ENCODE peak calls at places on chromosomes 1 and 21, in eight cellular contexts. W is Peyer's patch, B is NT2/D1, Z is suprapubic skin, N is Karpas-422, K is stomach, L is thyroid gland, A is heart right ventricle. V is an unnamed sample. For H3K36me3 and H3K4me1, the result is how much of the 10 kb centered on the place peaks cover.

GRCh38 chr1:16115468-16116363 is 40.2 kb downstream of the EPHA2 start:
- DNase-seq in Z (no peak), L (no peak), A (no peak), N (no peak), B (no peak), K (no peak), W (peak), V (no peak)

GRCh38 chr1:94753171-94753972 is 66.8 kb upstream of the SLC44A3 start:
- DNase-seq in B (no peak), W (no peak), L (peak), A (peak), N (no peak), K (peak), Z (no peak), V (no peak)

GRCh38 chr1:77796695-77797405 is 17.4 kb downstream of the MIGA1 start:
- DNase-seq in B (no peak), Z (no peak), A (no peak), W (no peak), K (no peak), N (no peak), L (no peak), V (no peak)

GRCh38 chr1:182629674-182630073 is 25.5 kb upstream of the RGS16 start:
- DNase-seq in N (no peak), B (no peak), K (no peak), Z (no peak), L (no peak), A (no peak), W (no peak), V (no peak)

GRCh38 chr1:33626801-33627200 is 154.4 kb downstream of the ZSCAN20 start:
- DNase-seq in N (no peak), K (no peak), B (no peak), W (no peak), Z (no peak), L (no peak), A (no peak), V (no peak)

GRCh38 chr1:51000160-51000559 is 30.1 kb downstream of the CDKN2C start:
- DNase-seq in K (no peak), A (no peak), B (no peak), Z (no peak), L (no peak), N (peak), W (no peak), V (no peak)

GRCh38 chr1:9586147-9586766 is 2.5 kb upstream of the TMEM201 start:
- DNase-seq in Z (no peak), B (no peak), K (no peak), A (no peak), N (no peak), W (no peak), L (no peak), V (no peak)

GRCh38 chr1:41542196-41542955 is 57.9 kb upstream of the EDN2 start:
- DNase-seq in W (no peak), Z (peak), K (no peak), B (no peak), A (no peak), N (no peak), L (no peak), V (no peak)

GRCh38 chr1:6465461-6466005 is 440 bp downstream of the TNFRSF25 start:
- DNase-seq in L (no peak), B (no peak), N (no peak), A (no peak), K (no peak), Z (no peak), W (no peak), V (no peak)

GRCh38 chr21:39911286-39911685 is 44.0 kb downstream of the PCP4 start:
- DNase-seq in W (no peak), N (peak), Z (no peak), L (peak), A (no peak), B (no peak), K (no peak), V (no peak)

GRCh38 chr1:178543291-178543609 is 30.3 kb downstream of the TEX35 start:
- DNase-seq in A (no peak), B (no peak), L (no peak), K (no peak), Z (no peak), N (peak), W (no peak), V (no peak)

GRCh38 chr21:36508948-36509347 is 29.0 kb upstream of the CLDN14 start:
- DNase-seq in N (no peak), L (no peak), B (no peak), W (no peak), A (no peak), K (no peak), Z (no peak), V (no peak)

GRCh38 chr1:59178339-59178744 is 118.6 kb upstream of the FGGY start:
- DNase-seq in W (no peak), Z (no peak), A (peak), L (peak), N (no peak), K (no peak), B (no peak), V (no peak)

GRCh38 chr1:52423771-52424170 is 19.4 kb downstream of the PRPF38A start:
- DNase-seq in B (no peak), K (no peak), A (peak), N (no peak), W (no peak), Z (no peak), L (no peak), V (no peak)

GRCh38 chr1:167668108-167668507 is 38.1 kb downstream of the RCSD1 start:
- DNase-seq in B (no peak), Z (no peak), L (no peak), K (no peak), W (no peak), A (no peak), N (peak), V (no peak)

GRCh38 chr1:246705368-246705767 is 18.8 kb upstream of the SCCPDH start:
- DNase-seq in N (peak), K (no peak), B (no peak), Z (no peak), W (no peak), A (no peak), L (no peak), V (no peak)

GRCh38 chr1:9827558-9828185 is 3.9 kb upstream of the CLSTN1 start:
- DNase-seq in N (peak), W (no peak), K (no peak), B (no peak), Z (no peak), A (no peak), L (peak), V (no peak)

GRCh38 chr1:55304306-55304705 is 89.1 kb upstream of the USP24 start:
- DNase-seq in W (no peak), A (peak), Z (no peak), L (no peak), B (peak), N (no peak), K (no peak), V (no peak)

GRCh38 chr21:25911730-25912401 is 177.1 kb downstream of the GABPA start:
- DNase-seq in A (no peak), W (peak), Z (no peak), L (peak), B (no peak), N (no peak), K (peak), V (no peak)
- H3K4me3 ChIP-seq in A (no peak), W (no peak), Z (no peak), L (no peak), B (no peak), N (no peak), K (no peak), V (peak)

GRCh38 chr1:154706851-154707250 is 98.9 kb upstream of the ADAR start:
- DNase-seq in B (no peak), K (no peak), N (no peak), Z (no peak), A (no peak), W (no peak), L (no peak), V (no peak)

GRCh38 chr1:154705544-154705943 is 97.6 kb upstream of the ADAR start:
- DNase-seq in Z (no peak), A (no peak), B (no peak), W (no peak), L (no peak), K (no peak), N (no peak), V (no peak)

GRCh38 chr1:154698320-154699096 is 90.5 kb upstream of the ADAR start:
- DNase-seq in A (no peak), B (no peak), W (no peak), N (no peak), Z (no peak), L (no peak), K (no peak), V (no peak)

GRCh38 chr1:154707901-154708514 is 100.0 kb upstream of the ADAR start:
- DNase-seq in L (no peak), K (no peak), B (no peak), A (no peak), W (no peak), Z (no peak), N (no peak), V (no peak)

DNA sequence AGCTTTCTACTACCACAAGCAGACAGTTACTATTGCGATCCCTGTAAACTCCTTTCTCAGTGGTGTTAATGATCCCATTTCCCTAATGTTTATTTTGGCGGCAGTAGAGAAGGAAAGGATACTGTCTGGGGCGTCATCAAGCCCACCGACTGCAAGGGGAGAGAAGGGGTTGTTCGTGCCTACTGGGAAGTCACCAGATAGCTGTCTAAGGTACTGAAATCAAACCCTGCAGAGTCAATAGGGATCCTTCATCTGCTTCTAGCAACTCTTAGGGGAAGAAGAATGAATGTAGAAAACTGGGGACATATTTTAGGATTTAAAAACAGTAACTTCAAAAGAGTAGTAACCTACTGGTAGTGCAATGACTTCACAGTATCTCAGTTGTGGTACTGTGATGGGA is 95.2 kb upstream of the ADAR start:
- DNase-seq in W (no peak), K (no peak), L (no peak), A (no peak), Z (no peak), B (no peak), N (no peak), V (no peak)
- H3K36me3 ChIP-seq in W (under half), K (under half), L (under half), A (under half), Z (under half), B (under half), N (under half), V (under half)

DNA sequence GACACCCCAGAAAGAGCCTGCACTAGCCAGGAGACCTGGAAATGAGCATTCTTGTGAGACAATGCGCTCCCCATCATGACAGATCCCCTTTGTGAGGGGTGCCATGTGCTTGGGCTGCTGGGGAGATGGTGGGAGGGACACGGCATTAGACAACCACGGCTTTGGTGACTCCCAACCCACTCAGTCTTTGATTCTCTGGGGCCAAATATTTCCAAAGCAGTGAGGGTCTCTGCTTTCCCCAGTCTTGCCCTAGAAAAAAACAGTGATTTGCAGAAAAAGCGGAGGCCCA is 10.2 kb downstream of the SLC45A3 start:
- DNase-seq in W (no peak), K (no peak), N (no peak), Z (no peak), A (no peak), B (no peak), L (no peak), V (no peak)
- H3K4me1 ChIP-seq in W (under half), K (under half), N (under half), Z (under half), A (under half), B (under half), L (under half), V (half or more)

DNA sequence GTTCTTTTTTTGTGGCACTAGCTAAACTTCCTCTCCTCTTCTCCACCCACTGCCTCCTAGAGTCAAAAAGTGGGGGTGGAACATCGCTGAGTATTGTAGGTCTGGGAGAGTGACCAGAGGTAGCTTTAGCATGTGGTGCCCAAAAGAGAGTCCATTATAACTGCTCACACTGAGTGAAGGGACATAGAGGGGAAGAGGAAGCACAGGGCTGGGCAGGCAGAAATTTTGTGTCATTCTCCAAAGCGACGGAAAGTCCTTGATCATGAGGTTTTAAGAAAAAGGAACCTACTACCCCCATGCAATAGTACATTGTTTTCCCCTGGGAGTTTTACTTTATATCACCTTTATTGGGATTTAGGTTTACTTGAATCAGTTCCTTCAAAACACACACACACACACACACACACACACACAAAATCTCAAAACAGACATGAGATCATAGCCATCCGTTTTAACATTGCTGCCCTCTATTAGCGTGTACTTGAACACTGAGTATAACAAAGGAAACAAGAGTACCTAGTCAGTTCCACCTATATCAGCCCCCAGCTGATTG is 4.1 kb downstream of the CD84 start:
- DNase-seq in N (no peak), W (no peak), B (no peak), L (no peak), A (no peak), K (no peak), Z (no peak), V (no peak)
- H3K4me3 ChIP-seq in N (no peak), W (no peak), B (no peak), L (no peak), A (no peak), K (no peak), Z (no peak), V (no peak)

GRCh38 chr1:45009296-45009865 is 1.7 kb downstream of the HECTD3 start:
- DNase-seq in K (no peak), N (no peak), L (no peak), W (no peak), Z (no peak), B (no peak), A (no peak), V (no peak)
- H3K36me3 ChIP-seq in K (half or more), N (under half), L (under half), W (under half), Z (half or more), B (half or more), A (under half), V (under half)

DNA sequence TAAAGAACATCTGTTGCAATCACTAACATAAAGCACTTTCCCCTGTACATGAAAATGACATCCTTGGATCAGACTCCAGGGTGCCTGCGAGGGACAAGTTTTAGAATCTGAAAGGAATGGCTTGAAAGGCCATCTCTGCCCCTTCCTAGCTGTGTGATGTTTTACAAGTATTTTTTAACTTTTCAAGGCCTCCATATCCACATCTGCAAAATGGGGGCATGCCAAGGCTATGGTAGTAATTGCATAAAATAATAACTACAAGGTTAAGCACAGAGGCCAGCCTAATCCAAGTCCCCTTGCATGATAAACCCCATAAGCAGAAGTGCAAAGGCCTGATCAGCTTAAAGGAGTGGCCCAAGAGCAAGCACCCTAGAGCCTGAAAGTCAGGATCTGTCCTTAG is 12.2 kb downstream of the CAPZB start:
- DNase-seq in W (no peak), K (no peak), B (no peak), L (no peak), A (no peak), N (no peak), Z (no peak), V (no peak)
- H3K4me1 ChIP-seq in W (under half), K (half or more), B (under half), L (half or more), A (half or more), N (under half), Z (half or more), V (under half)

DNA sequence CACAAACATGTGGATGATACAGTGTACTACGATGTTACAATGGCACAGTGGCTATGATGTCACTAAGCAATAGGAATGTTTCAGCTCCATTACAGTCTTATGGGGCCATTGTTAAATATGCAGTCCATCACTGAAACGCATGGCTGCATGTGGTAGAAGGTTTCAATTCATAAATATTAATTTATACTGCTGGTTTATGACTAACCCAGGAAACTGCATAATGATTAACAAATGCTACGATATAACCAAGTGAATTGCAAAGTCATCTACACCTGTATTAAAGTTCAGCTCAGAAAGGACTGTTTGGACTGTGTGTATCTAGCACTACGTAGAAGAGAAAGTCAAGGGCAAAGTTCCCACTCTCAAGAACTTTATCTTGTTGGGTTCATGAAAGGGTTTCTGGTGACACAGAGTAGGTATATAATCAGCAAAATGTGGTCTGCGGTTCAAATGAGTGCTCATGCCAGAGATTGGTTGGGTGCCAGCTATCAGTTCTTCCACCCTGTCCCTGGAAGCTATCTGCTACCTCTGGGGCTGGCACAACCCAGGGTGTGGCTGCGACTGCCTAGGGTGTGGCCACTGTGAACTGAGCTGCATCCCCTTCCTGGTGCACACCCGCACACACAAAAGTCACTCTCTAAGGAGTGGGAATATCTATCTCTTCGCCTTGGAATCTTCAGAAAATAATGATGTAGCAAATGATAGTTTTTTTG is 14.8 kb downstream of the MGST3 start:
- DNase-seq in A (no peak), Z (no peak), K (peak), B (no peak), N (no peak), W (peak), L (no peak), V (no peak)
- H3K4me3 ChIP-seq in A (no peak), Z (no peak), K (no peak), B (no peak), N (no peak), W (no peak), L (no peak), V (no peak)

GRCh38 chr1:43363935-43364525 is 3.8 kb downstream of the ELOVL1 start:
- DNase-seq in A (no peak), Z (no peak), L (no peak), B (no peak), K (no peak), W (no peak), N (peak), V (no peak)
- H3K36me3 ChIP-seq in A (under half), Z (half or more), L (under half), B (half or more), K (half or more), W (under half), N (under half), V (under half)

DNA sequence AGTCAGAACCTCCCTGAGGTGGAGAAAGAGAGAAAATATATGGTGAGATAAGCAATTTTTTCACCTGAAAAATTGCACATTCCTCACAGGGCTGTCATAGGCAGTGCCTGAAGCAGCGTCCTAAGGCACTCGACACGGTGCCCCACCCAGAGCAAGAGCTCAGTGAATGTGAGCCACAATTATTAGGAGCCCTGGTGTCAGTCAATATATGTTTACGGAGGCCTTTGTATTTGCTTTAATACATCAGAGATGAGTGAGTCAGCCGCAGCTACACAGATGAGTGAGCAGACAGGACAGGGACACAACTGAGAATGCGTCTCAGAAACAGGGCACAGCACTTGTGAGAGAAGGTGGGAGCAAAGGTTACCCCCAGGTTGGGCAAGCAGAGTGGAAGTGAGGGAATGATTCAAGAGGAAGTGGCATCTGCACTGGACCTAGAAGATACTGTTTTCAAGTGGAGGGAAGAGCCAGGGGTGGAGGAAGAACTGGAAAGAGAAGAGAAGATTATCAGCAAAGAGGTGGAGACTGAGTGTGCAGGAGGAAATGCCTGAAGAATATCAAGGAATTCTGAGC is 5.2 kb upstream of the PIGC start:
- DNase-seq in A (no peak), Z (no peak), B (no peak), W (peak), N (no peak), K (no peak), L (no peak), V (no peak)
- H3K4me1 ChIP-seq in A (under half), Z (under half), B (under half), W (under half), N (under half), K (under half), L (under half), V (under half)

GRCh38 chr1:230399321-230400006 is 26.7 kb downstream of the PGBD5 start:
- DNase-seq in A (no peak), B (no peak), W (no peak), K (no peak), N (no peak), Z (no peak), L (no peak), V (no peak)
- H3K4me3 ChIP-seq in A (no peak), B (no peak), W (no peak), K (no peak), N (no peak), Z (no peak), L (no peak), V (no peak)

V was measured in thoracic aorta.